ENCODE peak calls at places on chromosomes 1 and 21, in six cellular contexts. One of them, this sample, is unnamed.

GRCh38 chr1:107879338-107879737 is 85.6 kb downstream of the VAV3 start:
- DNase-seq in H1: no peak
- DNase-seq in trophoblast cell: peak; percentile 2
- DNase-seq in IMR-90: no peak
- DNase-seq in mesenchymal stem cell: no peak
- DNase-seq in H9: no peak
- DNase-seq in this sample: no peak

GRCh38 chr1:81547261-81547911 is 253.3 kb upstream of the ADGRL2 start:
- DNase-seq in H9: peak; percentile 45
- DNase-seq in mesenchymal stem cell: no peak
- DNase-seq in IMR-90: no peak
- DNase-seq in H1: no peak
- DNase-seq in trophoblast cell: no peak
- DNase-seq in this sample: peak; percentile 38

GRCh38 chr1:21217812-21218596 is 41.3 kb upstream of the EIF4G3 start:
- DNase-seq in mesenchymal stem cell: peak; percentile 50
- DNase-seq in trophoblast cell: peak; percentile 50
- DNase-seq in IMR-90: peak; percentile 21
- DNase-seq in H9: peak; percentile 93
- DNase-seq in H1: peak; percentile 96
- DNase-seq in this sample: no peak

GRCh38 chr1:150363426-150364230 is at the start of gene RPRD2:
- DNase-seq in trophoblast cell: peak; percentile 100
- DNase-seq in mesenchymal stem cell: peak; percentile 100
- DNase-seq in H1: peak; percentile 95
- DNase-seq in IMR-90: peak; percentile 99
- DNase-seq in H9: peak; percentile 99
- DNase-seq in this sample: peak; percentile 100

GRCh38 chr1:109181085-109181806 is 32.5 kb upstream of the SARS1 start:
- DNase-seq in trophoblast cell: no peak
- DNase-seq in IMR-90: peak; percentile 65
- DNase-seq in mesenchymal stem cell: no peak
- DNase-seq in H9: no peak
- DNase-seq in H1: no peak
- DNase-seq in this sample: no peak

GRCh38 chr1:167310732-167311131 is 90.0 kb downstream of the POU2F1 start:
- DNase-seq in H1: no peak
- DNase-seq in mesenchymal stem cell: no peak
- DNase-seq in IMR-90: no peak
- DNase-seq in trophoblast cell: no peak
- DNase-seq in H9: no peak
- DNase-seq in this sample: no peak

GRCh38 chr1:92502247-92502646 is 15.5 kb upstream of the GFI1 start:
- DNase-seq in mesenchymal stem cell: peak; percentile 47
- DNase-seq in trophoblast cell: no peak
- DNase-seq in H9: no peak
- DNase-seq in H1: no peak
- DNase-seq in IMR-90: peak; percentile 73
- DNase-seq in this sample: no peak

GRCh38 chr1:53860967-53861411 is 22.9 kb upstream of the NDC1 start:
- DNase-seq in IMR-90: peak; percentile 61
- DNase-seq in H9: peak; percentile 64
- DNase-seq in H1: peak; percentile 58
- DNase-seq in trophoblast cell: peak; percentile 78
- DNase-seq in mesenchymal stem cell: peak; percentile 61
- DNase-seq in this sample: peak; percentile 54

GRCh38 chr1:165259706-165260105 is 96.8 kb downstream of the LMX1A start:
- DNase-seq in trophoblast cell: no peak
- DNase-seq in H1: no peak
- DNase-seq in mesenchymal stem cell: no peak
- DNase-seq in IMR-90: no peak
- DNase-seq in H9: no peak
- DNase-seq in this sample: no peak

GRCh38 chr1:24400065-24400464 is 13.5 kb downstream of the STPG1 start:
- DNase-seq in IMR-90: peak; percentile 73
- DNase-seq in H1: no peak
- DNase-seq in trophoblast cell: no peak
- DNase-seq in mesenchymal stem cell: no peak
- DNase-seq in H9: no peak
- DNase-seq in this sample: no peak

GRCh38 chr1:32014199-32014936 is 700 bp downstream of the KHDRBS1 start:
- DNase-seq in mesenchymal stem cell: peak; percentile 69
- DNase-seq in IMR-90: peak; percentile 36
- DNase-seq in trophoblast cell: peak; percentile 56
- DNase-seq in H1: peak; percentile 59
- DNase-seq in H9: peak; percentile 39
- DNase-seq in this sample: peak; percentile 20

GRCh38 chr1:77958391-77958790 is 20.5 kb downstream of the FUBP1 start:
- DNase-seq in IMR-90: no peak
- DNase-seq in trophoblast cell: no peak
- DNase-seq in H1: no peak
- DNase-seq in mesenchymal stem cell: no peak
- DNase-seq in H9: no peak
- DNase-seq in this sample: no peak

GRCh38 chr1:27435566-27436203 is 43.3 kb downstream of the GPR3 start:
- DNase-seq in H9: no peak
- DNase-seq in H1: no peak
- DNase-seq in trophoblast cell: peak; percentile 26
- DNase-seq in mesenchymal stem cell: peak; percentile 57
- DNase-seq in IMR-90: no peak
- DNase-seq in this sample: no peak

GRCh38 chr1:207670192-207670591 is 25.3 kb downstream of the CR1L start:
- DNase-seq in IMR-90: no peak
- DNase-seq in mesenchymal stem cell: no peak
- DNase-seq in H9: no peak
- DNase-seq in trophoblast cell: no peak
- DNase-seq in H1: no peak
- DNase-seq in this sample: no peak

GRCh38 chr1:68409426-68409825 is 40.3 kb downstream of the RPE65 start:
- DNase-seq in H9: no peak
- DNase-seq in trophoblast cell: no peak
- DNase-seq in mesenchymal stem cell: peak; percentile 14
- DNase-seq in IMR-90: peak; percentile 78
- DNase-seq in H1: no peak
- DNase-seq in this sample: no peak

GRCh38 chr1:175278236-175278635 is 85.7 kb upstream of the KIAA0040 start:
- DNase-seq in IMR-90: no peak
- DNase-seq in H1: no peak
- DNase-seq in trophoblast cell: no peak
- DNase-seq in H9: no peak
- DNase-seq in mesenchymal stem cell: no peak
- DNase-seq in this sample: no peak

GRCh38 chr21:33767236-33767635 is 124.9 kb downstream of the ITSN1 start:
- DNase-seq in mesenchymal stem cell: no peak
- DNase-seq in IMR-90: peak; percentile 46
- DNase-seq in H9: no peak
- DNase-seq in trophoblast cell: no peak
- DNase-seq in H1: no peak
- DNase-seq in this sample: no peak

GRCh38 chr1:110990541-110990940 is 26.8 kb upstream of the LRIF1 start:
- DNase-seq in trophoblast cell: peak; percentile 84
- DNase-seq in H9: no peak
- DNase-seq in H1: no peak
- DNase-seq in IMR-90: no peak
- DNase-seq in mesenchymal stem cell: no peak
- DNase-seq in this sample: no peak

GRCh38 chr1:88608139-88608943 is 75.7 kb upstream of the PKN2 start:
- DNase-seq in H1: no peak
- DNase-seq in H9: no peak
- DNase-seq in IMR-90: peak; percentile 37
- DNase-seq in mesenchymal stem cell: peak; percentile 39
- DNase-seq in trophoblast cell: peak; percentile 76
- DNase-seq in this sample: peak; percentile 5

GRCh38 chr1:53073899-53074311 is 11.9 kb downstream of the PODN start:
- DNase-seq in H9: peak; percentile 14
- DNase-seq in trophoblast cell: no peak
- DNase-seq in H1: no peak
- DNase-seq in mesenchymal stem cell: no peak
- DNase-seq in IMR-90: no peak
- DNase-seq in this sample: no peak

GRCh38 chr21:37041706-37042271 is 31.1 kb downstream of the PIGP start:
- DNase-seq in trophoblast cell: no peak
- DNase-seq in mesenchymal stem cell: no peak
- DNase-seq in H9: no peak
- DNase-seq in H1: no peak
- DNase-seq in IMR-90: no peak
- DNase-seq in this sample: no peak

GRCh38 chr1:69485616-69486015 is 82.1 kb upstream of the LRRC7 start:
- DNase-seq in IMR-90: no peak
- DNase-seq in trophoblast cell: no peak
- DNase-seq in mesenchymal stem cell: no peak
- DNase-seq in H9: no peak
- DNase-seq in H1: no peak
- DNase-seq in this sample: no peak

GRCh38 chr1:178376008-178376407 is 120.8 kb downstream of the CLEC20A start:
- DNase-seq in mesenchymal stem cell: no peak
- DNase-seq in trophoblast cell: no peak
- DNase-seq in H9: no peak
- DNase-seq in H1: no peak
- DNase-seq in IMR-90: no peak
- DNase-seq in this sample: no peak

GRCh38 chr21:25283720-25284119 is 323.6 kb downstream of the MRPL39 start:
- DNase-seq in H9: peak; percentile 35
- DNase-seq in trophoblast cell: no peak
- DNase-seq in mesenchymal stem cell: no peak
- DNase-seq in H1: no peak
- DNase-seq in IMR-90: peak; percentile 56
- DNase-seq in this sample: peak; percentile 4

GRCh38 chr1:1082239-1083180 is 8.4 kb upstream of the RNF223 start:
- DNase-seq in H1: no peak
- DNase-seq in H9: no peak
- DNase-seq in IMR-90: no peak
- DNase-seq in mesenchymal stem cell: no peak
- DNase-seq in trophoblast cell: no peak
- DNase-seq in this sample: no peak

GRCh38 chr1:247060771-247061170 is 17.8 kb downstream of the ZNF670 start:
- DNase-seq in mesenchymal stem cell: no peak
- DNase-seq in H9: no peak
- DNase-seq in trophoblast cell: no peak
- DNase-seq in IMR-90: no peak
- DNase-seq in H1: no peak
- DNase-seq in this sample: no peak

GRCh38 chr1:247056071-247056470 is 22.5 kb downstream of the ZNF670 start:
- DNase-seq in mesenchymal stem cell: no peak
- DNase-seq in trophoblast cell: no peak
- DNase-seq in H1: no peak
- DNase-seq in H9: no peak
- DNase-seq in IMR-90: no peak
- DNase-seq in this sample: no peak

GRCh38 chr1:247054992-247055415 is 23.6 kb downstream of the ZNF670 start:
- DNase-seq in trophoblast cell: peak; percentile 12
- DNase-seq in H9: no peak
- DNase-seq in mesenchymal stem cell: peak; percentile 8
- DNase-seq in H1: no peak
- DNase-seq in IMR-90: peak; percentile 28
- DNase-seq in this sample: no peak
- H3K9me3 ChIP-seq in trophoblast cell: peaks cover 13% of the 10 kb centered on the region
- H3K9me3 ChIP-seq in H9: peaks cover 32% of the 10 kb centered on the region
- H3K9me3 ChIP-seq in mesenchymal stem cell: peaks cover 81% of the 10 kb centered on the region
- H3K9me3 ChIP-seq in H1: peaks cover 32% of the 10 kb centered on the region
- H3K9me3 ChIP-seq in IMR-90: peaks cover 30% of the 10 kb centered on the region
- H3K9me3 ChIP-seq in this sample: peaks cover 87% of the 10 kb centered on the region

GRCh38 chr1:160538985-160539651 is 16.1 kb upstream of the SLAMF6 start:
- DNase-seq in IMR-90: no peak
- DNase-seq in H9: no peak
- DNase-seq in H1: no peak
- DNase-seq in mesenchymal stem cell: no peak
- DNase-seq in trophoblast cell: peak; percentile 58
- DNase-seq in this sample: no peak

GRCh38 chr1:160542303-160542945 is 19.4 kb upstream of the SLAMF6 start:
- DNase-seq in trophoblast cell: peak; percentile 39
- DNase-seq in IMR-90: no peak
- DNase-seq in H1: no peak
- DNase-seq in mesenchymal stem cell: peak; percentile 8
- DNase-seq in H9: no peak
- DNase-seq in this sample: no peak

GRCh38 chr1:160540859-160541233 is 17.8 kb upstream of the SLAMF6 start:
- DNase-seq in H1: no peak
- DNase-seq in H9: no peak
- DNase-seq in mesenchymal stem cell: no peak
- DNase-seq in trophoblast cell: no peak
- DNase-seq in IMR-90: no peak
- DNase-seq in this sample: no peak

GRCh38 chr1:160539896-160540858 is 17.1 kb upstream of the SLAMF6 start:
- DNase-seq in mesenchymal stem cell: peak; percentile 3
- DNase-seq in H1: no peak
- DNase-seq in H9: no peak
- DNase-seq in trophoblast cell: no peak
- DNase-seq in IMR-90: no peak
- DNase-seq in this sample: no peak

GRCh38 chr1:160541622-160542302 is 18.7 kb upstream of the SLAMF6 start:
- DNase-seq in trophoblast cell: no peak
- DNase-seq in H9: no peak
- DNase-seq in IMR-90: no peak
- DNase-seq in mesenchymal stem cell: peak; percentile 17
- DNase-seq in H1: no peak
- DNase-seq in this sample: no peak
- H3K4me2 ChIP-seq in trophoblast cell: no peak overlapping the region
- H3K4me2 ChIP-seq in H9: no peak overlapping the region
- H3K4me2 ChIP-seq in IMR-90: no peak overlapping the region
- H3K4me2 ChIP-seq in mesenchymal stem cell: no peak overlapping the region
- H3K4me2 ChIP-seq in H1: no peak overlapping the region
- H3K4me2 ChIP-seq in this sample: no peak overlapping the region

DNA sequence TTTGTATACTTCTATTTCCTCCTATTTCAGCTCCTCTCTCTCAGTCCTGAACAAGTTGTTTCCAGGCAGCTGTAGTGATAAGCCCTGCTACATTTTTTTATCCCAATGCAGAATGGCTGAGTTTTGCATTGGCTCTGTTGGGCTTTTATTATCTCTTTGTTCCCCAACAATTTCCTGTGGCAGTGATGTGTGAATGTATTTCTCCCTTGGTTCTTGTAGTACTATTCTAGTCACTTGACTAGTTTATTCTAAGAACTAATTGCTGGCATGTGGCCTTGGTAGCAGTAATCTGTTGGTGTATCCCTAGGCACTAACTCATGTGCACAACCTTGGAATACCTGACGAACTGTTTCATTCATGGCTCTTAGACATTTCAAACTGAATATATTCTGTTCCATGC is 60.7 kb downstream of the NFASC start:
- DNase-seq in mesenchymal stem cell: no peak
- DNase-seq in H1: no peak
- DNase-seq in trophoblast cell: no peak
- DNase-seq in IMR-90: no peak
- DNase-seq in H9: no peak
- DNase-seq in this sample: no peak
- H2BK120ac ChIP-seq in mesenchymal stem cell: no peak overlapping the region
- H2BK120ac ChIP-seq in H1: no peak overlapping the region
- H2BK120ac ChIP-seq in trophoblast cell: no peak overlapping the region
- H2BK120ac ChIP-seq in IMR-90: no peak overlapping the region
- H2BK120ac ChIP-seq in H9: no peak overlapping the region
- H2BK120ac ChIP-seq in this sample: no peak overlapping the region

DNA sequence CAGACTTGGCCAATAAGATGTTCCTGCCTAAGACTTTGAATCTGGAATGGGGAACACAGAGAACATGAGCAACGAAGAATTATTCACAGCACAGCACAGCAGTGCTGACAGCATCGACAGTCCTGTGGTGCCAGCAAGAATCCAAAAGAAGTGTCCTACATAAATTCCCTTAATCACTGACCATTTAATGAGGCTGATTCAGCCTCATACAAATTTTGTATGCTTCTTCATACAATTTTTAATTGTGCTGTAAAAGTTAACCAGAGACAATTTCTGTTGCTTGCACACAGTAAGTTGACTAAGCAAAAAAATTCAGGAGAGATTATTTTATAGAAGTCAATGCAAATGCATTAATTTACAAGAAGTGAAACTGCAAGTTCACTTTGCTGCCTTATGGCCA is 856.0 kb downstream of the LTN1 start:
- DNase-seq in H1: no peak
- DNase-seq in trophoblast cell: no peak
- DNase-seq in H9: no peak
- DNase-seq in mesenchymal stem cell: no peak
- DNase-seq in IMR-90: no peak
- DNase-seq in this sample: no peak
- H3K9me3 ChIP-seq in H1: peaks cover 9% of the 10 kb centered on the region
- H3K9me3 ChIP-seq in trophoblast cell: no peaks in the 10 kb centered on the region
- H3K9me3 ChIP-seq in H9: peaks cover 8% of the 10 kb centered on the region
- H3K9me3 ChIP-seq in mesenchymal stem cell: peaks cover 4% of the 10 kb centered on the region
- H3K9me3 ChIP-seq in IMR-90: peaks cover 2% of the 10 kb centered on the region
- H3K9me3 ChIP-seq in this sample: no peaks in the 10 kb centered on the region

This sample was measured in neuronal stem cell.